ENCODE peak calls at places on chromosome 15, in four cellular contexts. One of them, this sample, is unnamed.

GRCh38 chr15:70867911-70868467 is 14.0 kb upstream of the LARP6 start:
- DNase-seq in left ventricle myocardium superior: peak; percentile 49
- DNase-seq in iPS DF 6.9: no peak
- DNase-seq in suprapubic skin: no peak
- DNase-seq in this sample: peak; percentile 58

GRCh38 chr15:41115652-41116115 is 396 bp downstream of the INO80 start:
- DNase-seq in left ventricle myocardium superior: no peak
- DNase-seq in suprapubic skin: peak; percentile 83
- DNase-seq in iPS DF 6.9: no peak
- DNase-seq in this sample: peak; percentile 66

GRCh38 chr15:40456299-40456712 is 14.5 kb upstream of the CHST14 start:
- DNase-seq in left ventricle myocardium superior: peak; percentile 72
- DNase-seq in suprapubic skin: no peak
- DNase-seq in iPS DF 6.9: no peak
- DNase-seq in this sample: no peak

GRCh38 chr15:55110446-55110845 is 86.3 kb downstream of the RSL24D1 start:
- DNase-seq in left ventricle myocardium superior: no peak
- DNase-seq in suprapubic skin: no peak
- DNase-seq in iPS DF 6.9: no peak
- DNase-seq in this sample: no peak

GRCh38 chr15:63349156-63349555 is 32.5 kb downstream of the CA12 start:
- DNase-seq in suprapubic skin: no peak
- DNase-seq in left ventricle myocardium superior: peak; percentile 42
- DNase-seq in iPS DF 6.9: no peak
- DNase-seq in this sample: peak; percentile 48

GRCh38 chr15:31353931-31354330 is 27.3 kb downstream of the KLF13 start:
- DNase-seq in left ventricle myocardium superior: peak; percentile 81
- DNase-seq in iPS DF 6.9: no peak
- DNase-seq in suprapubic skin: no peak
- DNase-seq in this sample: peak; percentile 87

GRCh38 chr15:62649793-62650420 is 392.6 kb upstream of the TPM1 start:
- DNase-seq in left ventricle myocardium superior: peak; percentile 43
- DNase-seq in iPS DF 6.9: no peak
- DNase-seq in suprapubic skin: no peak
- DNase-seq in this sample: peak; percentile 14

GRCh38 chr15:68154923-68155559 is 50.1 kb downstream of the CALML4 start:
- DNase-seq in iPS DF 6.9: peak; percentile 7
- DNase-seq in suprapubic skin: no peak
- DNase-seq in left ventricle myocardium superior: no peak
- DNase-seq in this sample: peak; percentile 49

GRCh38 chr15:52727825-52728224 is 48.6 kb upstream of the ATOSA start:
- DNase-seq in suprapubic skin: no peak
- DNase-seq in iPS DF 6.9: no peak
- DNase-seq in left ventricle myocardium superior: no peak
- DNase-seq in this sample: peak; percentile 76

This sample was measured in RPMI7951.